ENCODE peak calls at places on chromosome 20, in ten cellular contexts. B is spleen, U is sigmoid colon, J is HepG2, H is GM12892, I is transverse colon, O is SK-N-SH, C is endothelial cell of umbilical vein, V is stomach, X is prostate gland. R is an unnamed sample.

GRCh38 chr20:33387177-33387576 is 14.1 kb downstream of the CDK5RAP1 start:
- DNase-seq in V (no peak), U (no peak), J (no peak), I (no peak), B (no peak), C (no peak), H (no peak), X (no peak), O (no peak), R (no peak)

GRCh38 chr20:40986774-40987173 is 41.8 kb upstream of the TOP1 start:
- DNase-seq in X (no peak), I (no peak), U (no peak), B (no peak), O (no peak), V (no peak), H (no peak), J (no peak), C (no peak), R (no peak)

GRCh38 chr20:11394145-11394833 is 523.4 kb upstream of the BTBD3 start:
- DNase-seq in V (no peak), U (no peak), H (no peak), I (no peak), C (no peak), X (no peak), O (no peak), J (no peak), B (no peak), R (no peak)

GRCh38 chr20:33893314-33893713 is 82.2 kb downstream of the CHMP4B start:
- DNase-seq in U (no peak), C (no peak), X (no peak), I (no peak), H (no peak), B (no peak), O (no peak), J (no peak), V (no peak), R (no peak)

GRCh38 chr20:25453035-25453810 is 45.8 kb downstream of the GINS1 start:
- DNase-seq in V (peak), X (no peak), C (peak), O (peak), U (no peak), H (no peak), B (peak), I (no peak), J (no peak), R (no peak)

GRCh38 chr20:19096847-19097246 is 115.6 kb upstream of the SLC24A3 start:
- DNase-seq in I (no peak), H (no peak), O (no peak), X (no peak), B (no peak), V (no peak), U (no peak), C (no peak), J (no peak), R (no peak)

GRCh38 chr20:24868396-24868927 is 80.6 kb upstream of the CST7 start:
- DNase-seq in O (no peak), U (no peak), H (no peak), C (no peak), B (no peak), V (no peak), X (no peak), J (no peak), I (no peak), R (no peak)

GRCh38 chr20:19828233-19828632 is 70.2 kb downstream of the RIN2 start:
- DNase-seq in X (no peak), C (peak), V (no peak), H (peak), O (no peak), I (no peak), U (no peak), B (no peak), J (peak), R (no peak)

GRCh38 chr20:38874460-38875169 is 51.6 kb upstream of the FAM83D start:
- DNase-seq in I (peak), C (no peak), O (no peak), H (no peak), B (no peak), U (no peak), J (no peak), X (no peak), V (no peak), R (no peak)

GRCh38 chr20:47319517-47320252 is 36.8 kb downstream of the ZMYND8 start:
- DNase-seq in V (peak), I (peak), O (no peak), X (peak), J (no peak), C (peak), U (peak), H (no peak), B (no peak), R (peak)

GRCh38 chr20:25178563-25179438 is 16.7 kb upstream of the ENTPD6 start:
- DNase-seq in X (no peak), V (peak), C (peak), O (peak), I (no peak), B (no peak), J (peak), U (peak), H (no peak), R (no peak)

GRCh38 chr20:6277661-6278060 is 154.8 kb upstream of the FERMT1 start:
- DNase-seq in C (peak), U (no peak), H (no peak), B (no peak), O (no peak), V (no peak), J (no peak), I (no peak), X (no peak), R (no peak)

GRCh38 chr20:23671479-23671878 is 17.4 kb downstream of the CST4 start:
- DNase-seq in C (no peak), X (no peak), B (no peak), I (no peak), U (no peak), V (no peak), J (no peak), O (no peak), H (no peak), R (no peak)

GRCh38 chr20:62831361-62831788 is 14.5 kb downstream of the COL9A3 start:
- DNase-seq in U (no peak), O (peak), J (no peak), I (peak), X (peak), B (peak), H (no peak), V (peak), C (no peak), R (no peak)

GRCh38 chr20:37714973-37715657 is 21.3 kb downstream of the CTNNBL1 start:
- DNase-seq in I (no peak), B (no peak), V (no peak), C (no peak), H (no peak), U (no peak), O (no peak), J (no peak), X (no peak), R (no peak)

GRCh38 chr20:54535045-54535444 is 59.7 kb downstream of the DOK5 start:
- DNase-seq in C (no peak), X (no peak), O (no peak), B (no peak), H (no peak), U (no peak), I (no peak), V (no peak), J (no peak), R (peak)

GRCh38 chr20:50813101-50813643 is 18.3 kb downstream of the BCAS4 start:
- DNase-seq in B (no peak), O (no peak), J (no peak), I (no peak), X (no peak), U (no peak), V (no peak), H (no peak), C (no peak), R (no peak)

GRCh38 chr20:50813801-50814200 is 18.9 kb downstream of the BCAS4 start:
- DNase-seq in U (no peak), O (no peak), C (no peak), X (no peak), V (no peak), H (no peak), B (no peak), J (no peak), I (no peak), R (no peak)

GRCh38 chr20:50814438-50815161 is 19.7 kb downstream of the BCAS4 start:
- DNase-seq in V (no peak), I (no peak), B (no peak), U (no peak), X (no peak), O (no peak), J (no peak), H (no peak), C (no peak), R (no peak)

GRCh38 chr20:50817776-50818172 is 22.9 kb downstream of the BCAS4 start:
- DNase-seq in O (no peak), C (no peak), U (no peak), V (no peak), I (no peak), B (no peak), J (no peak), H (no peak), X (no peak), R (no peak)

GRCh38 chr20:50815162-50815989 is 20.5 kb downstream of the BCAS4 start:
- DNase-seq in H (no peak), V (no peak), U (no peak), B (no peak), J (no peak), X (no peak), C (no peak), O (no peak), I (peak), R (no peak)
- TF ChIP-seq POLR2AphosphoS5 in H (no peak), V (no peak), U (no peak), B (no peak), J (no peak), X (peak), C (no peak), O (no peak), I (no peak), R (no peak)

GRCh38 chr20:50312682-50313187 is 122.1 kb downstream of the CEBPB start:
- DNase-seq in H (no peak), U (peak), B (no peak), C (peak), X (peak), J (no peak), O (no peak), I (peak), V (peak), R (peak)
- TF ChIP-seq POLR2AphosphoS5 in H (no peak), U (peak), B (no peak), C (no peak), X (peak), J (no peak), O (no peak), I (peak), V (peak), R (peak)

GRCh38 chr20:61449057-61449456 is 197.0 kb downstream of the CDH4 start:
- DNase-seq in V (no peak), U (no peak), O (no peak), B (no peak), C (no peak), I (no peak), H (no peak), J (no peak), X (no peak), R (no peak)
- TF ChIP-seq POLR2AphosphoS5 in V (no peak), U (no peak), O (no peak), B (no peak), C (no peak), I (no peak), H (no peak), J (no peak), X (no peak), R (no peak)

DNA sequence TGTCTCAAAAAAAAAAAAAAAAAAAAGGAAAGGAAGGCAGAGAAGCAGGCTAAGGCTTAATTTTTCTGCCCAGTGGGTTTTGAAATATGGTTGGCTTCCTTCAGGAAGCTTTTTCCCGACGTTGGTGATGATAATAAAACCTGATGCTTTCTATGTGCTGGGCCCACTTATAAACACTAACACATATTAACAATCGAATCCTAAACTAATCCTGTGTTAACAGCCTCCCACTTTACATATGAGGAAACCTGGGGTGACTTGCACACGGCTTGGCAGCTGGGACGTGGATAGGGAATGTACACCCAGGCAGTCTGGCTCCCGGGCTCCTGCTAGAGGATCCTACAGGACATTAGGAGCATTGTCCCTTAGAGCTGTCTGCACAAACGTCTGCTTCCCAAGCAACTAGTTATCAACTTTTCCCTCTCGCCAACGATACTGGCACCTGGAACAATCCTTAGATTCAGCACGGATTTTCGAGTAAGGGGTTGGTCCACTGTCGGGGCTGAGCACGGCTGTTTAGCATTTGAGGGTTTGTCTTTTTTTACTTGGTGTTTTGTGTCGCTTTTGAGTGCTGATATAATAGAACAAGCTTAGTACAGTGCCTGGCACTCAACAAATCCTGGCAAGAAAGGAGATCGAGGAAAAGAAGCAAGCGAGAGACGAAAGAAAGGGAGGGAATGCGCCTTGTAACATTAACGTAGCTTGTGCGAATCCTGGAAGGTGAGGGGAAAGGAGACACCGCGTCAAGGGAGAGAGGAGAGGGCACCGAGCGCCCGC is 622 bp upstream of the KIZ start:
- DNase-seq in X (peak), J (peak), U (peak), O (peak), V (peak), H (no peak), C (no peak), I (peak), B (peak), R (peak)
- TF ChIP-seq POLR2AphosphoS5 in X (no peak), J (peak), U (no peak), O (no peak), V (no peak), H (no peak), C (no peak), I (no peak), B (no peak), R (no peak)

DNA sequence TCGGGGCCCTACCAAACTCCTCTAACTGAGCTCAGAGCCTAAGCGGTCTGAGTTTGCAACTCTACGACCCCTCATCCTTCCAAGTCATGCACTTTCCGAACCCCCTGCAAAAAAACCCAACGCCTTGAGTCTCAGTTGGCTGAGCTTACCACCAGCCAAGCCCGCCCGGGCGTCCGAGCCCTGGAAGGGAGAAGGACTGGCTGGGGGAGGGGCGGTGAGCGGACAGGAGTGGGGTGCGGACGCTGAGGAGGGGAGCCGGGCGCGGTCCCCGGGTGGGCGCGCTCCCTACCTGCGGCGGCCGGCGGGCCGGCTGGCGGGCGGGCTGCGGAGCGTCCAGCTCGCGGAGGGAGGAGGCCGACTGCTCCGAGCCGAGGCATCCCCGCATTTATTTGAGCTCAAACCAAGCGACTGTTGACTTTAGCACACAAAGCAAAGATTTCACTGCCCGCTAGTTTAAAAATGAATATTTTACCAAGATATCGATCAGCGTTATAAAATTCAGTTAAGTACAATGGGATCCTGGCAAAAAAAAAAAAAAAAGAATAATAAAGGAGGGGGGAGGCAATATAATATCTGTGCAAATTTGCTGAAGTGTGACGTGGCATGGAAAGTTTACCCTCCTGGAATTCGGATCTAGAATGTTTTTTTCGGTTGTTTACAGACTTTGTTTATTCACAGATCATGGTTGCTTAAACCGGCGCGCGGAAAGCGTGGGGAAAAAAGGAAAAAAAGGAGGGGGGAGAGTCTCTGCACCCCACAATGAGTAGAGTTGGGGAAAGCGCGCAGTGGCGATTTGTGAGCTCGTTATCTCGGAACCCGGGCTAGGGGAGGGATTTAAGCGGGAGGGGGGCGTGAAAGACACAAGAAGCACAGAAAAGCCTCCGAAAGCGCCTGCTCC is 5.9 kb downstream of the FOXA2 start:
- DNase-seq in O (no peak), C (no peak), V (peak), I (peak), J (peak), X (no peak), B (no peak), H (no peak), U (no peak), R (no peak)
- TF ChIP-seq POLR2AphosphoS5 in O (no peak), C (no peak), V (peak), I (no peak), J (peak), X (no peak), B (no peak), H (no peak), U (no peak), R (no peak)

GRCh38 chr20:49693435-49694171 is 20.1 kb downstream of the B4GALT5 start:
- DNase-seq in I (no peak), U (no peak), C (no peak), B (no peak), X (no peak), O (no peak), V (no peak), H (no peak), J (no peak), R (no peak)

GRCh38 chr20:49695830-49696229 is 17.8 kb downstream of the B4GALT5 start:
- DNase-seq in H (no peak), C (no peak), J (no peak), U (no peak), B (no peak), X (no peak), V (no peak), I (no peak), O (no peak), R (no peak)

GRCh38 chr20:49696594-49696993 is 17.1 kb downstream of the B4GALT5 start:
- DNase-seq in I (no peak), C (peak), X (no peak), B (no peak), O (no peak), V (no peak), H (no peak), J (no peak), U (no peak), R (no peak)

GRCh38 chr20:49692941-49693340 is 20.7 kb downstream of the B4GALT5 start:
- DNase-seq in J (no peak), H (no peak), O (no peak), C (no peak), B (no peak), U (no peak), X (no peak), V (no peak), I (no peak), R (no peak)

GRCh38 chr20:49694450-49695071 is 19.1 kb downstream of the B4GALT5 start:
- DNase-seq in U (no peak), C (no peak), X (no peak), H (no peak), O (no peak), I (no peak), V (no peak), B (no peak), J (no peak), R (no peak)
- TF ChIP-seq POLR2AphosphoS5 in U (no peak), C (no peak), X (no peak), H (no peak), O (no peak), I (no peak), V (no peak), B (no peak), J (no peak), R (no peak)

GRCh38 chr20:43715044-43715443 is 11.8 kb downstream of the GTSF1L start:
- DNase-seq in I (no peak), V (no peak), X (no peak), H (no peak), C (no peak), J (no peak), B (no peak), O (no peak), U (no peak), R (no peak)

GRCh38 chr20:43716123-43716522 is 10.7 kb downstream of the GTSF1L start:
- DNase-seq in O (no peak), C (no peak), X (no peak), J (no peak), I (no peak), U (no peak), H (no peak), B (no peak), V (no peak), R (no peak)

GRCh38 chr20:43715511-43715910 is 11.3 kb downstream of the GTSF1L start:
- DNase-seq in C (no peak), X (no peak), O (no peak), H (no peak), V (no peak), J (no peak), U (no peak), I (no peak), B (no peak), R (no peak)

GRCh38 chr20:43711098-43711654 is 15.6 kb downstream of the GTSF1L start:
- DNase-seq in I (no peak), X (no peak), V (no peak), C (no peak), O (no peak), B (no peak), J (no peak), U (no peak), H (no peak), R (no peak)

GRCh38 chr20:43710370-43711044 is 16.3 kb downstream of the GTSF1L start:
- DNase-seq in H (peak), B (no peak), O (no peak), U (no peak), C (no peak), V (no peak), J (no peak), X (no peak), I (peak), R (no peak)
- TF ChIP-seq POLR2AphosphoS5 in H (no peak), B (no peak), O (no peak), U (no peak), C (no peak), V (no peak), J (no peak), X (no peak), I (no peak), R (no peak)